ENCODE peak calls at places on chromosome 13, in nine cellular contexts. One of them, this sample, is unnamed.
A peak's percentile ranks its signal among the peaks of the same experiment; 100 is the strongest.

GRCh38 chr13:64684685-64685431 is 2545.3 kb downstream of the PCDH9 start:
- DNase-seq in K562: no peak
- DNase-seq in AG10803: peak; percentile 8
- DNase-seq in progenitor cell of endocrine pancreas: no peak
- DNase-seq in foreskin fibroblast: peak; percentile 53
- DNase-seq in coronary artery: no peak
- DNase-seq in CD14-positive monocyte: no peak
- DNase-seq in mesothelial cell of epicardium: no peak
- DNase-seq in kidney epithelial cell: no peak
- DNase-seq in this sample: no peak

GRCh38 chr13:31053098-31053497 is 108.6 kb downstream of the HSPH1 start:
- DNase-seq in progenitor cell of endocrine pancreas: no peak
- DNase-seq in CD14-positive monocyte: no peak
- DNase-seq in AG10803: peak; percentile 42
- DNase-seq in kidney epithelial cell: no peak
- DNase-seq in mesothelial cell of epicardium: no peak
- DNase-seq in coronary artery: no peak
- DNase-seq in K562: no peak
- DNase-seq in foreskin fibroblast: no peak
- DNase-seq in this sample: no peak

GRCh38 chr13:103539265-103539664 is 473.0 kb upstream of the SLC10A2 start:
- DNase-seq in coronary artery: no peak
- DNase-seq in CD14-positive monocyte: no peak
- DNase-seq in mesothelial cell of epicardium: no peak
- DNase-seq in K562: no peak
- DNase-seq in kidney epithelial cell: no peak
- DNase-seq in progenitor cell of endocrine pancreas: no peak
- DNase-seq in foreskin fibroblast: no peak
- DNase-seq in AG10803: no peak
- DNase-seq in this sample: peak; percentile 56

GRCh38 chr13:66859078-66859477 is 371.1 kb downstream of the PCDH9 start:
- DNase-seq in K562: no peak
- DNase-seq in CD14-positive monocyte: no peak
- DNase-seq in progenitor cell of endocrine pancreas: no peak
- DNase-seq in mesothelial cell of epicardium: no peak
- DNase-seq in coronary artery: no peak
- DNase-seq in foreskin fibroblast: no peak
- DNase-seq in kidney epithelial cell: no peak
- DNase-seq in AG10803: no peak
- DNase-seq in this sample: no peak

GRCh38 chr13:43122706-43123268 is 99.4 kb downstream of the DNAJC15 start:
- DNase-seq in coronary artery: no peak
- DNase-seq in foreskin fibroblast: no peak
- DNase-seq in mesothelial cell of epicardium: no peak
- DNase-seq in K562: no peak
- DNase-seq in progenitor cell of endocrine pancreas: no peak
- DNase-seq in kidney epithelial cell: no peak
- DNase-seq in CD14-positive monocyte: no peak
- DNase-seq in AG10803: no peak
- DNase-seq in this sample: no peak

GRCh38 chr13:44236370-44236769 is 137.3 kb upstream of the SERP2 start:
- DNase-seq in AG10803: no peak
- DNase-seq in CD14-positive monocyte: no peak
- DNase-seq in coronary artery: no peak
- DNase-seq in K562: no peak
- DNase-seq in progenitor cell of endocrine pancreas: no peak
- DNase-seq in foreskin fibroblast: peak; percentile 56
- DNase-seq in kidney epithelial cell: no peak
- DNase-seq in mesothelial cell of epicardium: no peak
- DNase-seq in this sample: no peak

GRCh38 chr13:103803349-103803748 is 737.1 kb upstream of the SLC10A2 start:
- DNase-seq in progenitor cell of endocrine pancreas: no peak
- DNase-seq in CD14-positive monocyte: no peak
- DNase-seq in kidney epithelial cell: no peak
- DNase-seq in K562: no peak
- DNase-seq in mesothelial cell of epicardium: no peak
- DNase-seq in coronary artery: no peak
- DNase-seq in foreskin fibroblast: no peak
- DNase-seq in AG10803: no peak
- DNase-seq in this sample: no peak

GRCh38 chr13:40440990-40441820 is 225.2 kb downstream of the FOXO1 start:
- DNase-seq in mesothelial cell of epicardium: no peak
- DNase-seq in foreskin fibroblast: peak; percentile 21
- DNase-seq in K562: no peak
- DNase-seq in AG10803: peak; percentile 37
- DNase-seq in progenitor cell of endocrine pancreas: no peak
- DNase-seq in CD14-positive monocyte: no peak
- DNase-seq in coronary artery: peak; percentile 87
- DNase-seq in kidney epithelial cell: no peak
- DNase-seq in this sample: no peak

GRCh38 chr13:90070837-90071525 is 1276.5 kb upstream of the MIR17HG start:
- DNase-seq in coronary artery: no peak
- DNase-seq in foreskin fibroblast: no peak
- DNase-seq in K562: no peak
- DNase-seq in mesothelial cell of epicardium: no peak
- DNase-seq in progenitor cell of endocrine pancreas: no peak
- DNase-seq in AG10803: no peak
- DNase-seq in CD14-positive monocyte: no peak
- DNase-seq in kidney epithelial cell: no peak
- DNase-seq in this sample: no peak

GRCh38 chr13:26307701-26308100 is 53.8 kb downstream of the CDK8 start:
- DNase-seq in kidney epithelial cell: no peak
- DNase-seq in foreskin fibroblast: no peak
- DNase-seq in mesothelial cell of epicardium: no peak
- DNase-seq in coronary artery: no peak
- DNase-seq in CD14-positive monocyte: no peak
- DNase-seq in K562: no peak
- DNase-seq in progenitor cell of endocrine pancreas: no peak
- DNase-seq in AG10803: no peak
- DNase-seq in this sample: no peak

GRCh38 chr13:95124959-95125358 is 176.3 kb downstream of the ABCC4 start:
- DNase-seq in kidney epithelial cell: no peak
- DNase-seq in AG10803: no peak
- DNase-seq in coronary artery: no peak
- DNase-seq in K562: no peak
- DNase-seq in foreskin fibroblast: no peak
- DNase-seq in CD14-positive monocyte: no peak
- DNase-seq in progenitor cell of endocrine pancreas: no peak
- DNase-seq in mesothelial cell of epicardium: no peak
- DNase-seq in this sample: no peak

GRCh38 chr13:42170029-42170428 is 101.9 kb upstream of the AKAP11 start:
- DNase-seq in kidney epithelial cell: no peak
- DNase-seq in mesothelial cell of epicardium: no peak
- DNase-seq in AG10803: no peak
- DNase-seq in foreskin fibroblast: no peak
- DNase-seq in coronary artery: no peak
- DNase-seq in CD14-positive monocyte: no peak
- DNase-seq in progenitor cell of endocrine pancreas: no peak
- DNase-seq in K562: no peak
- DNase-seq in this sample: no peak

GRCh38 chr13:70339738-70340137 is 231.5 kb upstream of the KLHL1 start:
- DNase-seq in kidney epithelial cell: no peak
- DNase-seq in K562: no peak
- DNase-seq in CD14-positive monocyte: no peak
- DNase-seq in mesothelial cell of epicardium: no peak
- DNase-seq in progenitor cell of endocrine pancreas: no peak
- DNase-seq in coronary artery: no peak
- DNase-seq in foreskin fibroblast: no peak
- DNase-seq in AG10803: no peak
- DNase-seq in this sample: peak; percentile 32

GRCh38 chr13:103102482-103102881 is 36.3 kb upstream of the SLC10A2 start:
- DNase-seq in mesothelial cell of epicardium: no peak
- DNase-seq in foreskin fibroblast: no peak
- DNase-seq in coronary artery: no peak
- DNase-seq in kidney epithelial cell: no peak
- DNase-seq in K562: no peak
- DNase-seq in progenitor cell of endocrine pancreas: no peak
- DNase-seq in AG10803: no peak
- DNase-seq in CD14-positive monocyte: no peak
- DNase-seq in this sample: no peak

GRCh38 chr13:74290324-74290773 is 156.1 kb upstream of the KLF12 start:
- DNase-seq in mesothelial cell of epicardium: no peak
- DNase-seq in CD14-positive monocyte: peak; percentile 48
- DNase-seq in progenitor cell of endocrine pancreas: no peak
- DNase-seq in coronary artery: no peak
- DNase-seq in kidney epithelial cell: peak; percentile 90
- DNase-seq in K562: no peak
- DNase-seq in AG10803: peak; percentile 88
- DNase-seq in foreskin fibroblast: no peak
- DNase-seq in this sample: no peak

GRCh38 chr13:63288576-63288975 is 1872.9 kb upstream of the PCDH20 start:
- DNase-seq in K562: no peak
- DNase-seq in AG10803: no peak
- DNase-seq in foreskin fibroblast: peak; percentile 20
- DNase-seq in CD14-positive monocyte: no peak
- DNase-seq in coronary artery: no peak
- DNase-seq in kidney epithelial cell: no peak
- DNase-seq in mesothelial cell of epicardium: no peak
- DNase-seq in progenitor cell of endocrine pancreas: no peak
- DNase-seq in this sample: no peak

GRCh38 chr13:103312467-103312866 is 246.2 kb upstream of the SLC10A2 start:
- DNase-seq in kidney epithelial cell: no peak
- DNase-seq in progenitor cell of endocrine pancreas: no peak
- DNase-seq in foreskin fibroblast: no peak
- DNase-seq in mesothelial cell of epicardium: no peak
- DNase-seq in K562: no peak
- DNase-seq in coronary artery: no peak
- DNase-seq in AG10803: no peak
- DNase-seq in CD14-positive monocyte: no peak
- DNase-seq in this sample: no peak

GRCh38 chr13:110555601-110556223 is 5.8 kb downstream of the RAB20 start:
- DNase-seq in coronary artery: no peak
- DNase-seq in kidney epithelial cell: no peak
- DNase-seq in K562: no peak
- DNase-seq in mesothelial cell of epicardium: no peak
- DNase-seq in AG10803: no peak
- DNase-seq in progenitor cell of endocrine pancreas: no peak
- DNase-seq in CD14-positive monocyte: peak; percentile 58
- DNase-seq in foreskin fibroblast: no peak
- DNase-seq in this sample: no peak

GRCh38 chr13:59424661-59425060 is 739.1 kb downstream of the DIAPH3 start:
- DNase-seq in CD14-positive monocyte: no peak
- DNase-seq in K562: no peak
- DNase-seq in mesothelial cell of epicardium: no peak
- DNase-seq in AG10803: peak; percentile 46
- DNase-seq in foreskin fibroblast: no peak
- DNase-seq in coronary artery: no peak
- DNase-seq in progenitor cell of endocrine pancreas: no peak
- DNase-seq in kidney epithelial cell: no peak
- DNase-seq in this sample: no peak

GRCh38 chr13:52838433-52839107 is 9.9 kb downstream of the PCDH8 start:
- DNase-seq in foreskin fibroblast: no peak
- DNase-seq in AG10803: no peak
- DNase-seq in progenitor cell of endocrine pancreas: no peak
- DNase-seq in K562: no peak
- DNase-seq in coronary artery: no peak
- DNase-seq in kidney epithelial cell: no peak
- DNase-seq in mesothelial cell of epicardium: no peak
- DNase-seq in CD14-positive monocyte: no peak
- DNase-seq in this sample: no peak

DNA sequence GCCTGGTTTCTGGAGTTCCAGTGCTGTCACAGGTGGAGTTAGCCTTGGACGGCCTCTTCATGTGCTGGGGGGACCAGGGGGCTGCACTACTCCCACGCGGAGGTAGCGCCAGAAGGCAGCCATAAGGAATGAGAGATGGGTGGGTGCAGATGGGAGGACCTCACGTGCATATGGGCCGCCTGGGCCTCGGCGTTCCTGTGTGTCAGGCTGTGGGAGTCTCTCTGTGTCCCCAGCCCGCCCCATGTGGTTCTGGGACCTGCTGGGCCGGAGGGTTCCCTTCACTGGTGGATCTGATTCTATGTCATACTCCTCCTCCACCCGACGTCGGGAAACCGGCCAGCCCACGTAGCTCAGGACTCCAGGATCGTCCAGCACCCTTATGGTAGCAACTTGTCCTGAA is 149.0 kb upstream of the SOX1 start:
- DNase-seq in AG10803: no peak
- DNase-seq in mesothelial cell of epicardium: no peak
- DNase-seq in progenitor cell of endocrine pancreas: no peak
- DNase-seq in CD14-positive monocyte: no peak
- DNase-seq in kidney epithelial cell: no peak
- DNase-seq in foreskin fibroblast: no peak
- DNase-seq in K562: no peak
- DNase-seq in coronary artery: peak; percentile 50
- DNase-seq in this sample: no peak
- TF ChIP-seq CTCF in AG10803: no peak
- TF ChIP-seq CTCF in mesothelial cell of epicardium: no peak
- TF ChIP-seq CTCF in progenitor cell of endocrine pancreas: no peak
- TF ChIP-seq CTCF in CD14-positive monocyte: no peak
- TF ChIP-seq CTCF in kidney epithelial cell: no peak
- TF ChIP-seq CTCF in foreskin fibroblast: no peak
- TF ChIP-seq CTCF in K562: no peak
- TF ChIP-seq CTCF in coronary artery: no peak
- TF ChIP-seq CTCF in this sample: no peak

DNA sequence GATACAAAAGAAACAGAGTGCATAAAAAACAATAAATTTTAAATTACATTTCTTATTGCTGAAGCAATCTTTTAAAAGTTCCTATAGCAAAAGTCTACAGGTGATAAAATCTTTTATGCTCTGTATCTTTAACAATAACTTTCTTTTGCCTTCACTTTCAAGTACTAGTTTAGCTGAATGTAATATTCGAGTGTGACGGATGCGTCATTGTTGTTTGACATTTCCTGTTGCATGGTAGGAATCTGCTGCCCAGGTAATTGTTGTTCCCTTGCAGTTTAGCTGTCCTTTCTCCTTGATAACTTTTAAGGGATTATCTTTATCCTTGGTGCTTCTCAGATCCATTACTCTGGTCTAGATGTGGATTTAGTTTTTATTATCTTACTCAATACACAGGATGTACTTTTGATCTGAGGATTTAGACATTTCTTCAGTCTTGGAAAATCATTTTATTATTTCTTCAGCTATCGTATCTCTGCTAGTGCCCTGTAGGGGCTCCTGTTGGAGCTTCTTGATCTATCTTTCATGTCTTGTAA is 2.1 kb upstream of the CPB2 start:
- DNase-seq in K562: no peak
- DNase-seq in progenitor cell of endocrine pancreas: no peak
- DNase-seq in kidney epithelial cell: no peak
- DNase-seq in coronary artery: no peak
- DNase-seq in foreskin fibroblast: no peak
- DNase-seq in AG10803: no peak
- DNase-seq in mesothelial cell of epicardium: no peak
- DNase-seq in CD14-positive monocyte: no peak
- DNase-seq in this sample: no peak
- TF ChIP-seq CTCF in K562: no peak
- TF ChIP-seq CTCF in progenitor cell of endocrine pancreas: no peak
- TF ChIP-seq CTCF in kidney epithelial cell: no peak
- TF ChIP-seq CTCF in coronary artery: no peak
- TF ChIP-seq CTCF in foreskin fibroblast: no peak
- TF ChIP-seq CTCF in AG10803: no peak
- TF ChIP-seq CTCF in mesothelial cell of epicardium: no peak
- TF ChIP-seq CTCF in CD14-positive monocyte: no peak
- TF ChIP-seq CTCF in this sample: no peak

GRCh38 chr13:60620611-60621395 is 223.8 kb downstream of the TDRD3 start:
- DNase-seq in mesothelial cell of epicardium: no peak
- DNase-seq in coronary artery: no peak
- DNase-seq in K562: no peak
- DNase-seq in CD14-positive monocyte: no peak
- DNase-seq in AG10803: peak; percentile 40
- DNase-seq in kidney epithelial cell: no peak
- DNase-seq in foreskin fibroblast: no peak
- DNase-seq in progenitor cell of endocrine pancreas: no peak
- DNase-seq in this sample: no peak
- TF ChIP-seq CTCF in mesothelial cell of epicardium: no peak
- TF ChIP-seq CTCF in coronary artery: no peak
- TF ChIP-seq CTCF in K562: no peak
- TF ChIP-seq CTCF in CD14-positive monocyte: no peak
- TF ChIP-seq CTCF in AG10803: no peak
- TF ChIP-seq CTCF in kidney epithelial cell: no peak
- TF ChIP-seq CTCF in foreskin fibroblast: no peak
- TF ChIP-seq CTCF in progenitor cell of endocrine pancreas: no peak
- TF ChIP-seq CTCF in this sample: no peak

GRCh38 chr13:38628554-38628953 is 58.3 kb upstream of the FREM2 start:
- DNase-seq in mesothelial cell of epicardium: no peak
- DNase-seq in coronary artery: no peak
- DNase-seq in AG10803: no peak
- DNase-seq in K562: no peak
- DNase-seq in progenitor cell of endocrine pancreas: no peak
- DNase-seq in kidney epithelial cell: no peak
- DNase-seq in CD14-positive monocyte: no peak
- DNase-seq in foreskin fibroblast: no peak
- DNase-seq in this sample: no peak
- TF ChIP-seq CTCF in mesothelial cell of epicardium: no peak
- TF ChIP-seq CTCF in coronary artery: no peak
- TF ChIP-seq CTCF in AG10803: no peak
- TF ChIP-seq CTCF in K562: no peak
- TF ChIP-seq CTCF in progenitor cell of endocrine pancreas: no peak
- TF ChIP-seq CTCF in kidney epithelial cell: no peak
- TF ChIP-seq CTCF in CD14-positive monocyte: no peak
- TF ChIP-seq CTCF in foreskin fibroblast: no peak
- TF ChIP-seq CTCF in this sample: no peak

This sample was measured in nephron progenitor cell.